ENCODE peak calls at places on chromosomes 16 and 17, in eight cellular contexts. W is CD4-positive, alpha-beta T cell; C is GOT3; I is activated effector memory CD4-positive, alpha-beta T cell treated with anti-CD3 and anti-CD28 coated beads, Interleukin-2, amount 50 U/mL, for 16 hours; E is cardiac muscle cell; Z is mesothelial cell of epicardium; N is neural crest cell; T is stimulated activated CD4-positive, alpha-beta T cell treated with anti-CD3 and anti-CD28 coated beads, Interleukin-12 subunit alpha, Interleukin-12 subunit beta, amount 100 ng/mL, for 4 hours. B is an unnamed sample.

GRCh38 chr16:85656351-85657266 is 32.1 kb downstream of the GINS2 start:
- DNase-seq in Z (no peak), W (no peak), E (no peak), T (no peak), C (no peak), N (no peak), I (no peak), B (no peak)

GRCh38 chr16:81677375-81677737 is 101.7 kb upstream of the PLCG2 start:
- DNase-seq in E (no peak), C (no peak), I (no peak), W (no peak), T (no peak), N (no peak), Z (no peak), B (no peak)

GRCh38 chr16:72261127-72261526 is 89.2 kb upstream of the PMFBP1 start:
- DNase-seq in C (no peak), T (no peak), N (no peak), I (no peak), E (no peak), Z (no peak), W (no peak), B (no peak)

GRCh38 chr17:38663125-38663751 is 11.5 kb downstream of the EPOP start:
- DNase-seq in C (no peak), Z (peak), T (peak), E (peak), N (peak), W (no peak), I (peak), B (no peak)

GRCh38 chr16:14334366-14335105 is 263.4 kb downstream of the MRTFB start:
- DNase-seq in W (no peak), Z (no peak), C (no peak), E (peak), I (no peak), N (no peak), T (no peak), B (no peak)

GRCh38 chr16:53024045-53024444 is 28.7 kb downstream of the CHD9NB start:
- DNase-seq in T (no peak), E (no peak), I (no peak), Z (no peak), C (no peak), N (no peak), W (no peak), B (no peak)

GRCh38 chr17:59668816-59669215 is 38.4 kb downstream of the PTRH2 start:
- DNase-seq in Z (no peak), E (peak), W (no peak), C (no peak), N (no peak), T (no peak), I (no peak), B (no peak)

GRCh38 chr16:87160218-87160617 is 157.0 kb downstream of the C16orf95 start:
- DNase-seq in T (no peak), E (peak), Z (no peak), W (no peak), C (no peak), N (no peak), I (no peak), B (no peak)

GRCh38 chr17:75561927-75562603 is 25.5 kb upstream of the MYO15B start:
- DNase-seq in E (peak), N (no peak), C (no peak), Z (no peak), T (no peak), I (no peak), W (no peak), B (no peak)

GRCh38 chr16:5678371-5678770 is 580.8 kb upstream of the EEF2KMT start:
- DNase-seq in N (peak), C (no peak), I (no peak), T (no peak), Z (no peak), W (no peak), E (no peak), B (no peak)

GRCh38 chr16:70694088-70694487 is 8.2 kb upstream of the MTSS2 start:
- DNase-seq in E (peak), W (no peak), C (no peak), Z (no peak), T (no peak), I (no peak), N (no peak), B (no peak)

GRCh38 chr16:1530883-1531637 is 2.4 kb upstream of the TMEM204 start:
- DNase-seq in N (no peak), T (no peak), Z (peak), W (no peak), C (no peak), I (no peak), E (peak), B (no peak)

GRCh38 chr16:58848662-58849002 is 114.5 kb upstream of the GOT2 start:
- DNase-seq in C (no peak), E (no peak), T (no peak), Z (no peak), W (no peak), N (no peak), I (no peak), B (no peak)

GRCh38 chr17:66353937-66354401 is 51.6 kb downstream of the PRKCA start:
- DNase-seq in C (no peak), W (no peak), Z (no peak), I (no peak), T (no peak), N (no peak), E (peak), B (no peak)

GRCh38 chr16:84735846-84736586 is 36.2 kb downstream of the USP10 start:
- DNase-seq in T (no peak), N (no peak), W (no peak), E (peak), Z (no peak), I (peak), C (no peak), B (peak)

GRCh38 chr17:33469911-33470310 is 176.8 kb upstream of the ASIC2 start:
- DNase-seq in T (no peak), Z (no peak), N (no peak), C (no peak), W (no peak), I (no peak), E (peak), B (no peak)

GRCh38 chr17:56185905-56186783 is 32.9 kb downstream of the ANKFN1 start:
- DNase-seq in C (no peak), W (no peak), T (no peak), E (peak), Z (no peak), N (no peak), I (no peak), B (no peak)

GRCh38 chr17:27549251-27549919 is 81.6 kb upstream of the LGALS9 start:
- DNase-seq in E (peak), T (no peak), I (no peak), C (no peak), Z (no peak), N (no peak), W (no peak), B (no peak)

GRCh38 chr17:9271989-9272388 is 250.7 kb downstream of the NTN1 start:
- DNase-seq in C (no peak), W (no peak), I (no peak), E (no peak), N (peak), T (no peak), Z (no peak), B (no peak)

GRCh38 chr16:70160388-70160787 is 13.2 kb upstream of the CLEC18C start:
- DNase-seq in Z (no peak), E (no peak), I (no peak), N (no peak), C (no peak), T (no peak), W (no peak), B (no peak)

GRCh38 chr16:66444049-66444481 is 17.0 kb downstream of the BEAN1 start:
- DNase-seq in I (no peak), C (no peak), W (no peak), E (no peak), T (no peak), Z (no peak), N (no peak), B (no peak)

GRCh38 chr16:2598133-2598641 is 60.4 kb downstream of the PDPK1 start:
- DNase-seq in N (no peak), T (no peak), C (no peak), I (no peak), Z (no peak), E (no peak), W (no peak), B (no peak)

GRCh38 chr16:15946257-15947044 is 3.0 kb upstream of the ABCC1 start:
- DNase-seq in N (no peak), I (no peak), Z (no peak), C (no peak), W (no peak), T (no peak), E (peak), B (no peak)

GRCh38 chr16:15572329-15573001 is 70.5 kb downstream of the MARF1 start:
- DNase-seq in T (no peak), E (peak), Z (no peak), C (no peak), I (no peak), N (no peak), W (no peak), B (no peak)

GRCh38 chr16:78842950-78843349 is 743.5 kb downstream of the WWOX start:
- DNase-seq in I (no peak), T (no peak), E (no peak), Z (no peak), C (no peak), N (no peak), W (no peak), B (no peak)

GRCh38 chr17:17406225-17406624 is 70.6 kb upstream of the MED9 start:
- DNase-seq in Z (no peak), C (no peak), N (no peak), T (no peak), I (no peak), E (no peak), W (no peak), B (no peak)

GRCh38 chr16:1788708-1789100 is 4.8 kb downstream of the IGFALS start:
- DNase-seq in C (no peak), W (no peak), E (no peak), T (no peak), I (no peak), Z (no peak), N (no peak), B (no peak)

GRCh38 chr17:57946798-57947358 is 8.3 kb downstream of the CUEDC1 start:
- DNase-seq in N (no peak), T (no peak), E (peak), C (no peak), I (no peak), W (no peak), Z (no peak), B (no peak)

GRCh38 chr16:23229714-23230113 is 47.2 kb downstream of the SCNN1G start:
- DNase-seq in Z (no peak), E (no peak), T (no peak), C (no peak), I (no peak), W (no peak), N (no peak), B (no peak)

B was measured in T-helper 22 cell.